ENCODE peak calls at places on chromosomes 3 and 15, in six cellular contexts. L is PC-9, X is epithelial cell of prostate, A is pancreas, C is suprapubic skin, Q is fibroblast of lung. T is an unnamed sample.

GRCh38 chr3:183933160-183933559 is 48.5 kb upstream of the PARL start:
- DNase-seq in C (no peak), A (no peak), L (no peak), Q (no peak), X (no peak), T (no peak)

GRCh38 chr15:33278816-33279612 is 31.8 kb upstream of the RYR3 start:
- DNase-seq in Q (peak; percentile 90), L (peak; percentile 83), C (no peak), A (no peak), X (peak; percentile 75), T (no peak)

GRCh38 chr3:19815805-19816204 is 118.2 kb downstream of the EFHB start:
- DNase-seq in C (no peak), X (no peak), L (no peak), A (no peak), Q (no peak), T (no peak)

GRCh38 chr3:111801697-111802655 is 57.1 kb upstream of the PHLDB2 start:
- DNase-seq in A (no peak), X (peak; percentile 41), C (no peak), Q (peak; percentile 88), L (peak; percentile 98), T (no peak)

GRCh38 chr15:55457401-55458022 is 49.2 kb downstream of the PIERCE2 start:
- DNase-seq in C (no peak), L (no peak), A (no peak), Q (no peak), X (no peak), T (no peak)

GRCh38 chr15:85618956-85619491 is 175.7 kb downstream of the KLHL25 start:
- DNase-seq in X (peak; percentile 74), L (no peak), C (peak; percentile 87), A (peak; percentile 53), Q (peak; percentile 98), T (peak; percentile 47)

GRCh38 chr3:32937331-32937730 is 14.1 kb upstream of the CCR4 start:
- DNase-seq in L (no peak), Q (no peak), C (no peak), A (no peak), X (no peak), T (no peak)

GRCh38 chr3:121562148-121562547 is 5.6 kb upstream of the ARGFX start:
- DNase-seq in X (no peak), C (no peak), Q (no peak), A (no peak), L (no peak), T (no peak)

GRCh38 chr15:89116404-89116803 is 28.1 kb downstream of the ABHD2 start:
- DNase-seq in C (no peak), L (no peak), X (no peak), Q (peak; percentile 66), A (no peak), T (no peak)

GRCh38 chr3:71726106-71726505 is 904 bp upstream of the EIF4E3 start:
- DNase-seq in Q (no peak), C (no peak), A (no peak), X (no peak), L (no peak), T (no peak)

GRCh38 chr3:38662544-38662943 is 13.1 kb upstream of the SCN5A start:
- DNase-seq in X (no peak), Q (peak; percentile 16), A (no peak), L (peak; percentile 46), C (no peak), T (no peak)

GRCh38 chr3:9130318-9131110 is 118.9 kb downstream of the SRGAP3 start:
- DNase-seq in Q (no peak), L (no peak), X (no peak), C (peak; percentile 40), A (no peak), T (no peak)

GRCh38 chr15:58616171-58616570 is 133.3 kb downstream of the ADAM10 start:
- DNase-seq in X (no peak), C (no peak), Q (no peak), L (no peak), A (no peak), T (no peak)

GRCh38 chr15:73326157-73326556 is 42.6 kb downstream of the HCN4 start:
- DNase-seq in A (no peak), X (no peak), L (no peak), Q (no peak), C (peak; percentile 8), T (no peak)

GRCh38 chr15:74265046-74265639 is 29.0 kb downstream of the CCDC33 start:
- DNase-seq in Q (peak; percentile 30), A (no peak), X (no peak), C (no peak), L (no peak), T (no peak)

GRCh38 chr3:106817706-106818105 is 559.5 kb upstream of the CCDC54 start:
- DNase-seq in A (no peak), L (no peak), C (no peak), X (no peak), Q (no peak), T (no peak)

GRCh38 chr3:71247221-71247947 is 336.1 kb downstream of the FOXP1 start:
- DNase-seq in A (no peak), Q (peak; percentile 50), L (no peak), X (no peak), C (no peak), T (no peak)

GRCh38 chr3:10557783-10558373 is 52.5 kb upstream of the ATP2B2 start:
- DNase-seq in A (no peak), L (no peak), X (no peak), C (peak; percentile 25), Q (peak; percentile 71), T (no peak)

GRCh38 chr15:63146684-63147083 is 10.6 kb downstream of the RPS27L start:
- DNase-seq in L (no peak), C (no peak), X (no peak), Q (peak; percentile 12), A (no peak), T (no peak)

GRCh38 chr15:31268108-31268501 is 58.5 kb upstream of the KLF13 start:
- DNase-seq in A (no peak), X (no peak), L (no peak), C (peak; percentile 32), Q (no peak), T (peak; percentile 3)

GRCh38 chr3:188123170-188123920 is 30.6 kb upstream of the LPP start:
- DNase-seq in A (no peak), X (no peak), Q (peak; percentile 61), L (no peak), C (no peak), T (no peak)

GRCh38 chr3:170078620-170079281 is 41.0 kb downstream of the GPR160 start:
- DNase-seq in L (no peak), Q (no peak), C (no peak), X (no peak), A (no peak), T (no peak)

GRCh38 chr3:132535575-132536441 is 61.3 kb upstream of the ACKR4 start:
- DNase-seq in Q (peak; percentile 81), C (peak; percentile 76), X (no peak), L (peak; percentile 36), A (peak; percentile 61), T (peak; percentile 72)

GRCh38 chr15:92801774-92802464 is 98.2 kb upstream of the CHD2 start:
- DNase-seq in A (peak; percentile 51), L (no peak), X (no peak), C (no peak), Q (peak; percentile 98), T (no peak)

GRCh38 chr3:46406786-46407611 is at the start of the genes CCR5AS and CCRL2:
- DNase-seq in Q (peak; percentile 37), A (peak; percentile 66), X (no peak), C (no peak), L (peak; percentile 89), T (no peak)

GRCh38 chr3:35296533-35296932 is 342.8 kb upstream of the ARPP21 start:
- DNase-seq in X (no peak), C (no peak), L (no peak), A (no peak), Q (peak; percentile 2), T (no peak)

GRCh38 chr3:172658344-172659245 is 52.3 kb downstream of the NCEH1 start:
- DNase-seq in A (peak; percentile 28), L (peak; percentile 97), Q (peak; percentile 99), C (no peak), X (no peak), T (no peak)

GRCh38 chr15:40955930-40956542 is 2.8 kb downstream of the CHAC1 start:
- DNase-seq in X (no peak), C (no peak), A (no peak), L (no peak), Q (no peak), T (peak; percentile 40)

GRCh38 chr15:60374628-60375081 is 23.1 kb downstream of the ANXA2 start:
- DNase-seq in L (peak; percentile 90), X (peak; percentile 84), C (no peak), A (no peak), Q (peak; percentile 99), T (peak; percentile 96)

GRCh38 chr3:194773666-194774455 is 88.2 kb downstream of the FAM43A start:
- DNase-seq in C (no peak), L (no peak), A (no peak), Q (no peak), X (no peak), T (no peak)

GRCh38 chr3:155194973-155195372 is 98.5 kb downstream of the STRIT1 start:
- DNase-seq in C (no peak), X (no peak), L (no peak), A (no peak), Q (no peak), T (no peak)
- H3K27ac ChIP-seq in C (no peak overlapping the region), X (no peak overlapping the region), L (no peak overlapping the region), A (no peak overlapping the region), Q (no peak overlapping the region), T (no peak overlapping the region)

DNA sequence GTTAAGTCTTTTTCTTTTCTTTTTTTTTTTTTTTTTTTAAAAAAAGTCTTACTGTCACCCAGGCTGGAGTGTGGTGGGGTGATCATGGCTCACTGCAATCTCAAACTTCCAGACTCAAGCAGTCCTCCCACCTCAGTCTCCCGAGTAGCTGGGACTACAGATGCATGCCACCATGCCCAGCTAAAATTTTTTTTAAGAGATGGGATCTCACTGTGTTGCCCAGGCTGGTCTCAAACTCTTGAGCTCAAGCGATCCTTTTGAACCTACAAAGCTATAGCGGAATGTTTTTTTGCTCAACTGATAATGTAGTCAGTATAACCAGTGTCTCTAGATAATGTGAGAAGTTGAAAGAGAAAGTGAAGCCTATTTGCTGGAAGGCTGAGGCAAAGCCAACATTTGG is 3.9 kb upstream of the IGF2BP2 start:
- DNase-seq in X (no peak), A (no peak), Q (no peak), L (no peak), C (no peak), T (no peak)
- H3K27ac ChIP-seq in X (no peak overlapping the region), A (no peak overlapping the region), Q (no peak overlapping the region), L (no peak overlapping the region), C (no peak overlapping the region), T (no peak overlapping the region)

GRCh38 chr3:18217512-18218174 is 207.5 kb downstream of the SATB1 start:
- DNase-seq in A (no peak), Q (no peak), C (no peak), X (no peak), L (no peak), T (no peak)
- H3K27ac ChIP-seq in A (no peak overlapping the region), Q (no peak overlapping the region), C (no peak overlapping the region), X (no peak overlapping the region), L (no peak overlapping the region), T (no peak overlapping the region)

GRCh38 chr15:50452927-50453326 is 28.7 kb downstream of the USP8 start:
- DNase-seq in C (no peak), A (no peak), X (no peak), Q (peak; percentile 27), L (no peak), T (no peak)

DNA sequence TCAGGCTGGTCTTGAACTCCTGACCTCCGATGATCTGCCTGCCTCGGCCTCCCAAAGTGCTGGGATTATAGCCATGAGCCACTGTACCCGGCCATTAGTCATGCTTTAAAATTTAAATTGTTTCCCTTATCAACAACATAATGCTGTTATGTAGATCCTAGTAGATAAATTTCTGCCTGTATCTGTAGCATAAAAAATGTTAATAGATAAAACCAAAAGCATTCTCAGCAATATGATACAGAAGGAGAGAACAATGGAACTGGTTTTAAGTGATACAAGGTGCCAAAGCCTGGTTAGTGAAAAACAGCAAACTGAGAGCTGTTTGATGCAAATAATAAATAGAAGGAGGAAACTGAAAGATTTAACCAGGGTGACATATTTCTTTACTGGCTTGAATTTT is 26.5 kb downstream of the USP8 start:
- DNase-seq in A (no peak), L (no peak), X (no peak), C (no peak), Q (no peak), T (no peak)
- H3K27ac ChIP-seq in A (no peak overlapping the region), L (no peak overlapping the region), X (no peak overlapping the region), C (no peak overlapping the region), Q (no peak overlapping the region), T (no peak overlapping the region)

T was measured in prostate gland.